ENCODE peak calls at places on chromosomes 7 and 10, in nine cellular contexts. R is uterus; G is body of pancreas; F is fibroblast of lung; C is lower leg skin; Z is A549; E is CD8-positive, alpha-beta T cell; Y is GM12865; K is CD4-positive, CD25-positive, alpha-beta regulatory T cell. N is an unnamed sample.

GRCh38 chr10:48364659-48365405 is 58.4 kb downstream of the MAPK8 start:
- DNase-seq in R (no peak), G (no peak), F (peak), C (no peak), Z (no peak), E (no peak), Y (no peak), K (no peak), N (no peak)

GRCh38 chr7:73706122-73707044 is 13.1 kb downstream of the STX1A start:
- DNase-seq in R (no peak), G (no peak), F (peak), C (no peak), Z (peak), E (no peak), Y (no peak), K (no peak), N (no peak)

GRCh38 chr10:31697271-31698168 is 231.1 kb downstream of the ARHGAP12 start:
- DNase-seq in R (peak), G (peak), F (peak), C (peak), Z (no peak), E (no peak), Y (no peak), K (no peak), N (peak)

GRCh38 chr7:99210265-99210970 is 2.5 kb upstream of the KPNA7 start:
- DNase-seq in R (no peak), G (peak), F (no peak), C (no peak), Z (peak), E (no peak), Y (peak), K (no peak), N (no peak)

GRCh38 chr7:2299131-2299829 is 15.0 kb downstream of the SNX8 start:
- DNase-seq in R (peak), G (peak), F (peak), C (peak), Z (no peak), E (no peak), Y (peak), K (no peak), N (no peak)

GRCh38 chr7:25095516-25096345 is 29.3 kb downstream of the CYCS start:
- DNase-seq in R (no peak), G (no peak), F (no peak), C (no peak), Z (no peak), E (no peak), Y (no peak), K (no peak), N (peak)

GRCh38 chr7:91852263-91852741 is 28.2 kb downstream of the MTERF1 start:
- DNase-seq in R (no peak), G (no peak), F (peak), C (no peak), Z (no peak), E (no peak), Y (peak), K (no peak), N (no peak)

GRCh38 chr7:11751807-11752389 is 80.1 kb downstream of the THSD7A start:
- DNase-seq in R (no peak), G (no peak), F (no peak), C (no peak), Z (no peak), E (no peak), Y (peak), K (no peak), N (no peak)

GRCh38 chr7:137717811-137718271 is 128.9 kb downstream of the DGKI start:
- DNase-seq in R (no peak), G (no peak), F (peak), C (no peak), Z (no peak), E (no peak), Y (no peak), K (no peak), N (no peak)

GRCh38 chr7:83594076-83594475 is 54.9 kb downstream of the SEMA3E start:
- DNase-seq in R (no peak), G (peak), F (no peak), C (no peak), Z (no peak), E (no peak), Y (no peak), K (no peak), N (no peak)

GRCh38 chr10:79044036-79044664 is 24.6 kb upstream of the ZMIZ1 start:
- DNase-seq in R (peak), G (no peak), F (no peak), C (no peak), Z (no peak), E (no peak), Y (no peak), K (no peak), N (no peak)

GRCh38 chr7:45136106-45137060 is 21.2 kb upstream of the RAMP3 start:
- DNase-seq in R (peak), G (peak), F (peak), C (peak), Z (peak), E (peak), Y (peak), K (peak), N (peak)

GRCh38 chr10:122490786-122491680 is 29.7 kb downstream of the HTRA1 start:
- DNase-seq in R (peak), G (no peak), F (peak), C (peak), Z (no peak), E (peak), Y (peak), K (no peak), N (no peak)

GRCh38 chr7:103867874-103868273 is 121.6 kb downstream of the RELN start:
- DNase-seq in R (no peak), G (no peak), F (no peak), C (no peak), Z (no peak), E (no peak), Y (no peak), K (no peak), N (no peak)

GRCh38 chr10:88207121-88207546 is 343.7 kb downstream of the PTEN start:
- DNase-seq in R (no peak), G (no peak), F (no peak), C (no peak), Z (no peak), E (no peak), Y (no peak), K (no peak), N (no peak)

GRCh38 chr10:67549390-67549789 is 146.6 kb downstream of the CTNNA3 start:
- DNase-seq in R (no peak), G (peak), F (peak), C (no peak), Z (no peak), E (no peak), Y (no peak), K (no peak), N (no peak)

GRCh38 chr7:20798081-20798693 is 11.5 kb upstream of the SP8 start:
- DNase-seq in R (no peak), G (peak), F (peak), C (no peak), Z (peak), E (no peak), Y (peak), K (no peak), N (peak)

GRCh38 chr7:150830957-150831356 is 21.4 kb upstream of the AOC1 start:
- DNase-seq in R (no peak), G (no peak), F (no peak), C (no peak), Z (no peak), E (no peak), Y (no peak), K (no peak), N (no peak)

GRCh38 chr7:84948632-84949031 is 238.2 kb downstream of the SEMA3D start:
- DNase-seq in R (no peak), G (no peak), F (peak), C (no peak), Z (no peak), E (no peak), Y (no peak), K (no peak), N (no peak)

GRCh38 chr7:8176370-8177081 is 85.4 kb downstream of the ICA1 start:
- DNase-seq in R (no peak), G (no peak), F (no peak), C (no peak), Z (no peak), E (peak), Y (peak), K (peak), N (no peak)

GRCh38 chr10:96947036-96947435 is 114.9 kb downstream of the LCOR start:
- DNase-seq in R (no peak), G (no peak), F (no peak), C (no peak), Z (no peak), E (no peak), Y (no peak), K (no peak), N (no peak)

GRCh38 chr10:15427836-15428414 is 56.8 kb upstream of the FAM171A1 start:
- DNase-seq in R (no peak), G (no peak), F (peak), C (no peak), Z (no peak), E (no peak), Y (peak), K (no peak), N (no peak)

GRCh38 chr10:44194435-44194834 is 190.5 kb downstream of the CXCL12 start:
- DNase-seq in R (no peak), G (no peak), F (no peak), C (no peak), Z (no peak), E (no peak), Y (no peak), K (no peak), N (no peak)

GRCh38 chr10:23338155-23338828 is 6.3 kb downstream of the C10orf67 start:
- DNase-seq in R (no peak), G (peak), F (peak), C (no peak), Z (no peak), E (no peak), Y (no peak), K (no peak), N (no peak)

GRCh38 chr10:76033457-76034196 is 602.2 kb downstream of the LRMDA start:
- DNase-seq in R (no peak), G (peak), F (peak), C (peak), Z (peak), E (no peak), Y (peak), K (no peak), N (peak)

GRCh38 chr10:30987463-30987862 is 44.2 kb downstream of the ZNF438 start:
- DNase-seq in R (no peak), G (no peak), F (no peak), C (no peak), Z (no peak), E (no peak), Y (no peak), K (no peak), N (no peak)

GRCh38 chr7:105638942-105639495 is 57.7 kb upstream of the EFCAB10 start:
- DNase-seq in R (no peak), G (no peak), F (no peak), C (no peak), Z (no peak), E (no peak), Y (no peak), K (no peak), N (no peak)

GRCh38 chr10:49361735-49362568 is 33.9 kb downstream of the DRGX start:
- DNase-seq in R (no peak), G (no peak), F (no peak), C (peak), Z (no peak), E (no peak), Y (no peak), K (no peak), N (no peak)

GRCh38 chr7:22064816-22065215 is 119.1 kb upstream of the CDCA7L start:
- DNase-seq in R (no peak), G (no peak), F (no peak), C (no peak), Z (no peak), E (no peak), Y (no peak), K (no peak), N (no peak)

GRCh38 chr7:116173051-116174028 is 37.0 kb upstream of the TES start:
- DNase-seq in R (no peak), G (no peak), F (peak), C (no peak), Z (peak), E (peak), Y (peak), K (peak), N (no peak)

GRCh38 chr7:12434012-12434642 is 30.5 kb upstream of the VWDE start:
- DNase-seq in R (no peak), G (no peak), F (no peak), C (no peak), Z (no peak), E (no peak), Y (no peak), K (no peak), N (no peak)

GRCh38 chr7:50837965-50838364 is 55.3 kb upstream of the GRB10 start:
- DNase-seq in R (no peak), G (no peak), F (peak), C (no peak), Z (peak), E (no peak), Y (no peak), K (no peak), N (peak)

GRCh38 chr10:81820418-81820817 is 54.6 kb upstream of the NRG3 start:
- DNase-seq in R (no peak), G (no peak), F (no peak), C (no peak), Z (no peak), E (no peak), Y (no peak), K (peak), N (no peak)

GRCh38 chr10:122463466-122464157 is 2.3 kb downstream of the HTRA1 start:
- DNase-seq in R (no peak), G (no peak), F (no peak), C (peak), Z (no peak), E (no peak), Y (no peak), K (no peak), N (no peak)

GRCh38 chr7:102291056-102291915 is 4.6 kb downstream of the SH2B2 start:
- DNase-seq in R (no peak), G (no peak), F (no peak), C (no peak), Z (no peak), E (no peak), Y (peak), K (no peak), N (no peak)

GRCh38 chr10:5497948-5498730 is 1.2 kb downstream of the CALML5 start:
- DNase-seq in R (peak), G (no peak), F (no peak), C (no peak), Z (no peak), E (no peak), Y (no peak), K (no peak), N (no peak)

GRCh38 chr10:36313142-36313541 is 671.0 kb upstream of the FZD8 start:
- DNase-seq in R (no peak), G (no peak), F (no peak), C (no peak), Z (no peak), E (no peak), Y (no peak), K (no peak), N (no peak)
- H3K4me3 ChIP-seq in R (no peak), G (no peak), F (no peak), C (no peak), Z (no peak), E (no peak), Y (no peak), K (no peak), N (no peak)

GRCh38 chr10:52314822-52315552 is 906 bp downstream of the DKK1 start:
- DNase-seq in R (no peak), G (peak), F (peak), C (no peak), Z (peak), E (no peak), Y (no peak), K (no peak), N (peak)

GRCh38 chr10:52316005-52316404 is 1.9 kb downstream of the DKK1 start:
- DNase-seq in R (no peak), G (no peak), F (peak), C (no peak), Z (no peak), E (no peak), Y (no peak), K (no peak), N (no peak)

GRCh38 chr10:52312999-52313349 is 1.1 kb upstream of the DKK1 start:
- DNase-seq in R (no peak), G (peak), F (peak), C (no peak), Z (peak), E (no peak), Y (no peak), K (no peak), N (no peak)

GRCh38 chr10:52313350-52314006 is 603 bp upstream of the DKK1 start:
- DNase-seq in R (no peak), G (peak), F (no peak), C (no peak), Z (peak), E (no peak), Y (no peak), K (no peak), N (no peak)

GRCh38 chr10:52314007-52314821 is at the start of gene DKK1:
- DNase-seq in R (no peak), G (peak), F (peak), C (peak), Z (peak), E (no peak), Y (peak), K (no peak), N (peak)
- H3K4me3 ChIP-seq in R (peak), G (peak), F (peak), C (peak), Z (peak), E (no peak), Y (no peak), K (no peak), N (peak)

DNA sequence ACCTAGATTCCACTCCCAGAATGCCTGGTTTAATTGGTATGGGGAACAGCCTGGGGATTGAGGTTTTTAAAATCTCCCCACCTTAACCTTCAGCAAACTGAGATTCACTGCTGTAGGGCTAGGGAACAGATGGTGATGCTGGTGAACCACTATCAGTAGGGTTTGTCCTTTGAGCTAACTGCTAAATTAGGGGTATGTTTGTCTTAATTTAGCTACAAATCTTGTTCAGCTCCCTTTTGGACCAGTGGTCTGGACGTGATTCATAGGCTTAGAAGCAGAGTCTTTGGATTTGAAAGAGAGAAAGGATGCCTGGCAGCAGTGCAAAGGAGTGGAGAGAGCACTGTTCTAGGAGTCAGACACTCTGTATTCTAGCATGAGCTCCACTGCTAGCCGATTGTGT is 2.8 kb downstream of the HDAC9 start:
- DNase-seq in R (no peak), G (no peak), F (no peak), C (no peak), Z (no peak), E (no peak), Y (no peak), K (no peak), N (no peak)
- H3K4me3 ChIP-seq in R (no peak), G (no peak), F (no peak), C (no peak), Z (no peak), E (no peak), Y (peak), K (peak), N (no peak)

DNA sequence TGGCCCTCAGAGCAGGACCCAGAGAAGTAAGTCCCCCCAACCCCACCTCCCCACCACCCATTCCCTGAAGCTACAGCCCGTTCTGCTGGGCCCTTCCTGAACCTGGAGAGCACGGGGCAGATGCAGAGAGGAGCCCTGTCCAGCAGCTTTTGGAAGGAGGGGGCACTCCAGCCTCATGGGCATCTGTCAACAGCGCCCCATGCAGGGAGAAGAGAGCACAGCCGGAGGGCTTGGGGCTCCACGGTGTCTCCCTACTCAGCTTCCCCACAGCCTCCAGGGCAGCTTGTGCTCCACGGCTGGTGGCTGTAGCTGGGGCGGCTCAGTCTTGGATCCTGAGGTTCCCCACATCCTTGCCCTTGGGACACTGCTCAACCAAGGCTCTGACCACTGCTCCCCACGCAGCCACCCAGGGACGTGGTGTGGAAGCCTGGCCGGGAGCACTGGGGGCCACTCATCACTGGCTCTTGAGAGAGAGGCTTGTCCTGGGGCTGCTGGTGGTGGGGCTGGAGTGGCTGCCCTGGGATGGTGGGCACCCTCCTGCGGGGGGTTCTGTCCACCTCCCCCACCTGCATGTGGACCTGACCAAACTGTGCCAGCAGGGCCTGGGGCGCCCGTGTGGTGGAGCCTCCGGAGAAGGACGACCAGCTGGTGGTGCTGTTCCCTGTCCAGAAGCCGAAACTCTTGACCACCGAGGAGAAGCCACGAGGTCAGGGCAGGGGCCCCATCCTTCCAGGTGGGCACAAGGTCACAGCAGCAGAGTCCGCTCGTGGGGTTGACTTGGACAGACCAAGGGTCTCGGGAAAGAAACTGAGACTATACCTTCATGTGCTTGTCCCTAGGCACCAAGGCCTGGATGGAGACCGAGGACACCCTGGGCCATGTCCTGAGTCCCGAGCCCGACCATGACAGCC is 4.5 kb downstream of the PRAP1 start:
- DNase-seq in R (no peak), G (no peak), F (no peak), C (no peak), Z (no peak), E (no peak), Y (no peak), K (no peak), N (no peak)
- H3K4me3 ChIP-seq in R (no peak), G (no peak), F (no peak), C (no peak), Z (no peak), E (no peak), Y (no peak), K (no peak), N (no peak)

GRCh38 chr7:130273081-130273699 is 6.5 kb downstream of the CPA2 start:
- DNase-seq in R (peak), G (peak), F (peak), C (no peak), Z (no peak), E (no peak), Y (no peak), K (peak), N (no peak)
- H3K4me3 ChIP-seq in R (peak), G (no peak), F (no peak), C (no peak), Z (no peak), E (peak), Y (no peak), K (no peak), N (no peak)

GRCh38 chr10:17808971-17809841 is at the start of gene MRC1:
- DNase-seq in R (no peak), G (no peak), F (no peak), C (peak), Z (no peak), E (no peak), Y (no peak), K (no peak), N (no peak)
- H3K4me3 ChIP-seq in R (no peak), G (no peak), F (no peak), C (no peak), Z (no peak), E (no peak), Y (no peak), K (peak), N (no peak)

DNA sequence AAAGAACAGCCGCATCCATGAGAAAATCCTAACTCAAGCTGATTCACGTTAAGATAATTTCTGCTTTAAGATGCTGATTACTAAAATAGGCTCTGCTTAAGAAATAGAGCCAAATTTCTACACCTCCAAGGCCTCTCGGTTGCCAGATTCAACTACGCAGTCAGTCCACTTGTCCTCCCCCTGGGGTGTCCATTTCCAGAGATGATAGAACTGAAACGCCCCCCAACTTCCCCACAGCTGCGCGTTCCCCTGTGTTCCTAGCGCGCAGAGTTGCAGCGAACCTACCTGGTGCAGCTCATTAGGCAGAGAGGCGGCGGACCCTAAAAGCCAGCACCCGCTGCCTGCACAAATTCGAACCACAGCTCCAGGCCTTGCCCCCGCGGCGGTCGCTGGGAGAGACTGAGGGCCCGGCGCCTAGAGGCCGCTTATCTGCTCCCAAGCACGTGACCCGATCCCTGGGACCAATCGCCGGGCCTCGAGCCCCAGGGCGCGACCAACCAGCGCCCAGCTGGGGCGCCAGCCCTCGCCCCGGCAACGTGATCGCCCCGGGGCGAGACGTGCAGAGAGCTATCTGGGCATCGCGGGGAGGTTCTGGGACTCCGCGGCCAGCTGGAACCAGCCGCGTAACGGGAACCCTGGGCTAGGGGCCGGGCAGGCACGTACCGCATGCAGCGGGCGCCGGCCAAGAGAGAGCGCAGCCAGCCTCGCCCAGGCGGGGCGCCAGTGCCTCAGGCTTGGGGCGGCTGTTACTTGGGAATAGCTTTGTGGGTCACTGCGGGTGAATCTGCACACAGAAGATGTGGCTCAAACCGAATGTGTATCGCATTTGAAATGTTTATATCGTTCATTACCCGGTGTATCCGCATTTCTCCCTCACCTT is at the start of gene PPP1R3C:
- DNase-seq in R (peak), G (peak), F (peak), C (peak), Z (peak), E (peak), Y (peak), K (no peak), N (peak)
- H3K4me3 ChIP-seq in R (peak), G (peak), F (peak), C (peak), Z (peak), E (peak), Y (peak), K (no peak), N (peak)